ENCODE peak calls at places on chromosomes 7 and 10, in nine cellular contexts. W is occipital lobe; S is SK-N-DZ; O is psoas muscle; J is EL; P is ACHN; E is chondrocyte; U is naive thymus-derived CD8-positive, alpha-beta T cell; V is endothelial cell of umbilical vein. R is an unnamed sample.

GRCh38 chr10:110724937-110725336 is 80.8 kb downstream of the RBM20 start:
- DNase-seq in W (no peak), S (no peak), O (no peak), J (no peak), P (peak), E (no peak), U (no peak), V (no peak), R (no peak)

GRCh38 chr10:16491933-16492332 is 29.7 kb downstream of the C1QL3 start:
- DNase-seq in W (no peak), S (peak), O (no peak), J (no peak), P (no peak), E (no peak), U (no peak), V (no peak), R (peak)

GRCh38 chr7:155223021-155223420 is 74.7 kb upstream of the INSIG1 start:
- DNase-seq in W (no peak), S (no peak), O (no peak), J (no peak), P (no peak), E (peak), U (no peak), V (no peak), R (no peak)

GRCh38 chr7:150663802-150664494 is 21.6 kb upstream of the GIMAP2 start:
- DNase-seq in W (no peak), S (no peak), O (no peak), J (no peak), P (no peak), E (no peak), U (no peak), V (no peak), R (no peak)

GRCh38 chr10:34760606-34761005 is 54.5 kb downstream of the PARD3 start:
- DNase-seq in W (no peak), S (no peak), O (peak), J (no peak), P (no peak), E (no peak), U (no peak), V (no peak), R (no peak)

GRCh38 chr7:91913612-91914011 is 27.1 kb upstream of the AKAP9 start:
- DNase-seq in W (no peak), S (no peak), O (no peak), J (peak), P (no peak), E (no peak), U (no peak), V (no peak), R (no peak)

GRCh38 chr10:548212-548897 is 141.1 kb downstream of the DIP2C start:
- DNase-seq in W (no peak), S (peak), O (no peak), J (no peak), P (no peak), E (peak), U (no peak), V (no peak), R (no peak)

GRCh38 chr10:43102063-43102828 is 25.4 kb downstream of the RET start:
- DNase-seq in W (no peak), S (no peak), O (no peak), J (no peak), P (no peak), E (no peak), U (no peak), V (no peak), R (no peak)

GRCh38 chr7:157469181-157470016 is 132.6 kb downstream of the DNAJB6 start:
- DNase-seq in W (no peak), S (no peak), O (no peak), J (no peak), P (no peak), E (no peak), U (no peak), V (no peak), R (no peak)

GRCh38 chr10:127525686-127526085 is 23.4 kb upstream of the NPS start:
- DNase-seq in W (no peak), S (no peak), O (no peak), J (no peak), P (no peak), E (no peak), U (no peak), V (no peak), R (no peak)

R was measured in NCI-H146.